ENCODE peak calls at places on chromosomes 11 and 22, in nine cellular contexts. X, S, I, B, R, H, U, K and G are unnamed samples.

GRCh38 chr11:37571248-37571647 is 973.2 kb upstream of the RAG2 start:
- DNase-seq in H (no peak), X (no peak), K (no peak), B (no peak), I (no peak), S (no peak), R (no peak), U (no peak), G (no peak)

GRCh38 chr11:75259711-75260110 is 19.1 kb downstream of the TPBGL start:
- DNase-seq in I (no peak), B (no peak), S (no peak), H (no peak), R (no peak), U (no peak), K (no peak), X (no peak), G (no peak)

GRCh38 chr11:48002565-48002964 is 22.2 kb downstream of the PTPRJ start:
- DNase-seq in K (no peak), S (no peak), I (peak), B (no peak), X (peak), H (no peak), U (no peak), R (peak), G (no peak)

GRCh38 chr22:44522526-44523170 is 24.6 kb upstream of the RTL6 start:
- DNase-seq in U (no peak), I (no peak), K (no peak), R (no peak), H (no peak), B (no peak), X (no peak), S (peak), G (no peak)

GRCh38 chr22:28989035-28989464 is 72.6 kb downstream of the C22orf31 start:
- DNase-seq in K (no peak), X (no peak), B (peak), U (no peak), H (no peak), R (no peak), I (no peak), S (no peak), G (no peak)

GRCh38 chr22:47600281-47600680 is 837.8 kb downstream of the TBC1D22A start:
- DNase-seq in B (no peak), R (no peak), I (no peak), S (no peak), U (no peak), X (no peak), K (no peak), H (no peak), G (no peak)

GRCh38 chr11:100546714-100547113 is 140.4 kb upstream of the ARHGAP42 start:
- DNase-seq in U (no peak), I (no peak), X (no peak), K (no peak), B (no peak), H (no peak), S (no peak), R (no peak), G (no peak)

GRCh38 chr11:104999716-105000115 is 23.3 kb downstream of the CASP5 start:
- DNase-seq in H (no peak), B (no peak), U (no peak), I (no peak), X (no peak), S (no peak), K (no peak), R (no peak), G (no peak)

GRCh38 chr22:37999640-38000272 is 15.4 kb upstream of the SOX10 start:
- DNase-seq in X (no peak), B (peak), I (no peak), U (no peak), R (no peak), K (no peak), H (no peak), S (no peak), G (no peak)

GRCh38 chr11:13261600-13262061 is 16.0 kb upstream of the BMAL1 start:
- DNase-seq in H (no peak), S (no peak), U (no peak), K (no peak), X (no peak), B (no peak), R (no peak), I (no peak), G (peak)

GRCh38 chr11:6321961-6322362 is 1.7 kb upstream of the CAVIN3 start:
- DNase-seq in R (peak), I (peak), B (no peak), X (no peak), U (no peak), S (no peak), H (no peak), K (no peak), G (peak)

GRCh38 chr11:119419834-119420492 is 3.0 kb downstream of the THY1 start:
- DNase-seq in S (no peak), U (no peak), H (no peak), I (no peak), K (no peak), B (no peak), R (no peak), X (no peak), G (no peak)

GRCh38 chr11:116851631-116852030 is 14.2 kb upstream of the APOA1 start:
- DNase-seq in S (no peak), I (no peak), U (no peak), H (no peak), B (no peak), X (no peak), K (peak), R (peak), G (no peak)

GRCh38 chr11:17803751-17804334 is 69.3 kb downstream of the KCNC1 start:
- DNase-seq in I (no peak), S (no peak), B (no peak), K (no peak), R (no peak), X (peak), H (no peak), U (no peak), G (no peak)

GRCh38 chr11:128523616-128524015 is 63.7 kb downstream of the ETS1 start:
- DNase-seq in R (no peak), H (no peak), X (no peak), U (no peak), I (no peak), K (no peak), S (no peak), B (no peak), G (no peak)

GRCh38 chr11:57406337-57406904 is 16.0 kb upstream of the PRG2 start:
- DNase-seq in S (no peak), R (no peak), X (no peak), H (no peak), I (no peak), U (no peak), B (no peak), K (no peak), G (no peak)

GRCh38 chr11:66728760-66729385 is at the start of gene SPTBN2:
- DNase-seq in R (no peak), H (no peak), U (no peak), X (peak), S (no peak), K (no peak), I (no peak), B (peak), G (no peak)

GRCh38 chr22:44393066-44393465 is 80.3 kb upstream of the SHISAL1 start:
- DNase-seq in I (no peak), U (no peak), K (no peak), S (peak), X (no peak), H (no peak), R (no peak), B (peak), G (no peak)

GRCh38 chr11:65776196-65776595 is 4.6 kb downstream of the AP5B1 start:
- DNase-seq in X (no peak), H (no peak), B (no peak), I (no peak), S (peak), R (no peak), K (no peak), U (no peak), G (no peak)

GRCh38 chr22:19974935-19975706 is 33.5 kb upstream of the TXNRD2 start:
- DNase-seq in X (no peak), S (no peak), B (peak), U (no peak), H (no peak), K (no peak), R (no peak), I (no peak), G (no peak)

GRCh38 chr11:114145166-114145695 is 85.7 kb downstream of the ZBTB16 start:
- DNase-seq in U (no peak), I (no peak), X (no peak), B (no peak), R (no peak), H (no peak), S (no peak), K (no peak), G (no peak)

GRCh38 chr22:45190473-45190872 is 26.7 kb downstream of the NUP50 start:
- DNase-seq in I (no peak), U (no peak), K (no peak), X (no peak), R (no peak), S (no peak), H (no peak), B (no peak), G (no peak)

GRCh38 chr11:112421854-112422253 is 161.2 kb upstream of the PLET1 start:
- DNase-seq in U (no peak), K (no peak), S (no peak), R (no peak), I (no peak), H (no peak), B (no peak), X (no peak), G (no peak)

GRCh38 chr11:74937696-74938475 is 11.0 kb downstream of the XRRA1 start:
- DNase-seq in I (no peak), U (no peak), B (no peak), K (no peak), H (no peak), R (no peak), S (no peak), X (no peak), G (no peak)

GRCh38 chr22:49703990-49704344 is 123.7 kb downstream of the BRD1 start:
- DNase-seq in B (no peak), R (no peak), K (no peak), H (no peak), S (no peak), U (no peak), I (no peak), X (no peak), G (no peak)

GRCh38 chr11:60872124-60872951 is 5.0 kb downstream of the ZP1 start:
- DNase-seq in B (no peak), I (no peak), R (no peak), H (no peak), S (peak), K (no peak), U (no peak), X (no peak), G (no peak)

GRCh38 chr11:24575392-24575791 is 78.5 kb downstream of the LUZP2 start:
- DNase-seq in K (no peak), U (no peak), I (no peak), B (no peak), H (no peak), R (no peak), S (no peak), X (no peak), G (no peak)

GRCh38 chr11:118679483-118679882 is at the start of gene TREH:
- DNase-seq in I (no peak), X (no peak), U (no peak), H (no peak), S (peak), R (no peak), B (no peak), K (no peak), G (no peak)

GRCh38 chr22:39214006-39214382 is 30.8 kb downstream of the PDGFB start:
- DNase-seq in K (no peak), S (no peak), X (no peak), R (no peak), B (no peak), U (no peak), H (no peak), I (no peak), G (no peak)

GRCh38 chr11:24391165-24391564 is 105.7 kb upstream of the LUZP2 start:
- DNase-seq in S (no peak), I (no peak), R (no peak), U (no peak), K (no peak), B (no peak), X (no peak), H (no peak), G (no peak)

GRCh38 chr22:23180301-23180892 is at the start of gene BCR:
- DNase-seq in X (peak), I (peak), S (peak), B (peak), U (peak), K (peak), R (peak), H (peak), G (peak)

GRCh38 chr11:47617417-47617809 is 23.2 kb upstream of the C1QTNF4 start:
- DNase-seq in K (no peak), U (no peak), S (no peak), I (no peak), H (no peak), X (no peak), R (no peak), B (no peak), G (no peak)

GRCh38 chr22:29269731-29270474 is 1.8 kb downstream of the EWSR1 start:
- DNase-seq in B (no peak), I (no peak), R (peak), X (no peak), H (no peak), K (no peak), S (peak), U (no peak), G (no peak)

GRCh38 chr11:128908391-128909246 is 17.5 kb downstream of the KCNJ5 start:
- DNase-seq in K (no peak), R (no peak), H (no peak), X (no peak), I (no peak), B (no peak), S (no peak), U (peak), G (no peak)

GRCh38 chr22:49469896-49470740 is 357.6 kb downstream of the BRD1 start:
- DNase-seq in S (no peak), B (no peak), R (no peak), I (no peak), X (no peak), H (no peak), K (no peak), U (no peak), G (no peak)

GRCh38 chr22:24289781-24290181 is 19.1 kb downstream of the SPECC1L start:
- DNase-seq in H (no peak), R (no peak), U (no peak), B (peak), S (no peak), X (no peak), I (no peak), K (no peak), G (no peak)

GRCh38 chr22:35883028-35883620 is 145.5 kb downstream of the RBFOX2 start:
- DNase-seq in X (no peak), H (no peak), K (no peak), R (peak), S (no peak), U (no peak), I (no peak), B (no peak), G (no peak)

GRCh38 chr11:45593992-45594391 is 71.4 kb downstream of the CHST1 start:
- DNase-seq in H (no peak), S (no peak), R (no peak), X (no peak), I (no peak), B (peak), U (no peak), K (no peak), G (no peak)

GRCh38 chr11:110951041-110951440 is 238.8 kb upstream of the ARHGAP20 start:
- DNase-seq in B (no peak), U (no peak), X (no peak), K (no peak), R (no peak), S (no peak), H (no peak), I (no peak), G (no peak)

GRCh38 chr11:72812968-72813739 is 1.1 kb upstream of the ATG16L2 start:
- DNase-seq in H (peak), K (peak), B (peak), X (peak), I (peak), S (no peak), U (peak), R (peak), G (peak)